ENCODE peak calls at places on chromosomes 1 and 21, in five cellular contexts. E is GM23338, F is hepatocyte, Y is HCT116, W is OCI-LY7. R is an unnamed sample.

GRCh38 chr1:161962094-161962887 is 61.4 kb downstream of the OLFML2B start:
- DNase-seq in E (no peak), F (no peak), Y (peak; percentile 7), W (no peak), R (no peak)

GRCh38 chr1:100539836-100540536 is 2.0 kb downstream of the GPR88 start:
- DNase-seq in E (peak; percentile 66), F (peak; percentile 24), Y (no peak), W (no peak), R (peak; percentile 67)

GRCh38 chr1:231724876-231725647 is 98.5 kb downstream of the DISC1 start:
- DNase-seq in E (peak; percentile 89), F (peak; percentile 50), Y (peak; percentile 76), W (peak; percentile 60), R (peak; percentile 66)

GRCh38 chr1:2777428-2778219 is 23.9 kb downstream of the TTC34 start:
- DNase-seq in E (no peak), F (no peak), Y (no peak), W (no peak), R (no peak)

GRCh38 chr1:40836283-40836682 is 25.9 kb downstream of the CITED4 start:
- DNase-seq in E (no peak), F (no peak), Y (no peak), W (no peak), R (no peak)

GRCh38 chr1:94038511-94038910 is 82.4 kb downstream of the ABCA4 start:
- DNase-seq in E (no peak), F (no peak), Y (no peak), W (no peak), R (peak; percentile 32)

GRCh38 chr1:202858789-202859414 is 30.0 kb downstream of the RABIF start:
- DNase-seq in E (no peak), F (no peak), Y (no peak), W (no peak), R (no peak)

GRCh38 chr1:248196965-248197364 is at the start of gene OR2M3:
- DNase-seq in E (no peak), F (no peak), Y (no peak), W (no peak), R (no peak)

GRCh38 chr1:162302660-162303344 is 73.9 kb downstream of the SPATA46 start:
- DNase-seq in E (no peak), F (no peak), Y (no peak), W (no peak), R (no peak)

GRCh38 chr21:38596264-38597042 is 98.2 kb upstream of the ERG start:
- DNase-seq in E (no peak), F (peak; percentile 48), Y (no peak), W (no peak), R (no peak)

GRCh38 chr1:170840371-170840770 is 95.0 kb upstream of the MROH9 start:
- DNase-seq in E (no peak), F (no peak), Y (no peak), W (no peak), R (no peak)

GRCh38 chr1:160519542-160520435 is 3.3 kb downstream of the SLAMF6 start:
- DNase-seq in E (peak; percentile 28), F (peak; percentile 16), Y (no peak), W (peak; percentile 83), R (no peak)

GRCh38 chr1:43835141-43836021 is 98.2 kb upstream of the ARTN start:
- DNase-seq in E (peak; percentile 38), F (no peak), Y (peak; percentile 68), W (peak; percentile 57), R (no peak)

GRCh38 chr1:116807871-116808450 is 53.7 kb downstream of the CD2 start:
- DNase-seq in E (no peak), F (no peak), Y (no peak), W (no peak), R (no peak)
- H3K27ac ChIP-seq in E (no peak overlapping the region), F (no peak overlapping the region), Y (no peak overlapping the region), W (no peak overlapping the region), R (no peak overlapping the region)

DNA sequence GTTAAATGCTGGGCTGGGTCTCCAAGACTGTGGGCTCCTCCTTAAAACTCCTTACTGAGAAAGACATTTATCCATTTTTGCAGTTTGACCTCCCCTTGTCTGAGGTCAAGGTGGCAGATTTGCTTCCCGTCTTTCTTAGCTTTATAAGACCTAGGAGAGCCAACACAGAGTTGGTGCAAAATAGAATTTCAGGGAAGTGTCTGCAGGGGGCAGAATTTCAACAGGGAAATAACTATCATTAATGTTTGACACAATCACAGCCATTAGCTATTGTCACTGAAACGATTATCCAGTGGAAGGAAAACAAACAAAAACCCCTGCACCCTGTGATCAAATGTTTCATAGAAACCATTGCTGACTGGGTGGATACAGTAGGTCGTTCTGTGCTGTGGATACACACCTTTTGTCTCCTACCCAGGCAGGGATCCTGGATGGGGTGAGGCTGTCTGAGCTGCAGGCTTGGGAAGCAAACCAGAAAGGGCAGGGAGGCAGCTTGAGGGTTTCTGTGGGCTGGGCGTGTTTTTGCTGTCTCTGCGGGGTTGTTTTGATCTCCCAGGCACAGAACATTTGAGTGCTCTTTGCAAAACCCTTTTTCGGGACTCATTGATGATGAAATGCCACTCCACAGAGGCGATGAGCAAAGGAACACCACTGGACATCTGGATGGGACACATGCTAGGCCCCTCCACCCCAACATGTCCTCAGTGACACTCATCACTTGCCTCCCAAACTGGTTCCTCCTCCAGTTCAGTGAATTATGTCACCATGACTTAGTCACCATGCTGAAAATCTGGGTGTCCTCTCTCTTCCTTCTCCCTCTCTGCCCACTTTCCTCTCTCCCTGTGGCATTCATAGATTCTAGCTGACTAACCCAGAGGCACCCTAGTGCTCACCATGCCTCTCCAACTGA is 94.2 kb upstream of the SERBP1 start:
- DNase-seq in E (peak; percentile 45), F (no peak), Y (peak; percentile 10), W (no peak), R (no peak)
- TF ChIP-seq CTCF in E (peak; percentile 50), F (peak; percentile 21), Y (peak; percentile 36), W (peak; percentile 66), R (peak; percentile 55)

DNA sequence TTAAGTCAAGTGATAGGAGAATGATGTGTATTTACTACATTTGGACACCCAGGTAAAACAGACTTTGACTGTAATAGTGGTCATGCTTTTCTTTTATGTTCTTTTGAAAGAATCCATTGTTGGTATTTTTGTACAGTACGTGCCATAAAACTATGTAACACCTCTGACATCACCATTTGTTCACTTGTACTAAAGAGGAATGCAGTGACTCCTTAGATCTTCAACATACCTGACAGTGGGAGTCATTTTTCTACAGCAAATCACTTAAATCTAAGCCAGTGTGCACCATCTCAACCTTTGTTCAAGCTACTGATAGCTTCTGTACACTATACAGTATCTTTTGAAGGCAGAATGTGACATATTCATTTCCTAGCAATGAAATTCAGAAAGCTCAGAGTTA is 6.3 kb upstream of the PLD5 start:
- DNase-seq in E (no peak), F (peak; percentile 39), Y (no peak), W (no peak), R (no peak)
- TF ChIP-seq EZH2phosphoT487 in E (no peak), F (no peak), Y (no peak), W (no peak), R (no peak)

GRCh38 chr1:218666263-218666662 is 321.1 kb downstream of the TGFB2 start:
- DNase-seq in E (no peak), F (no peak), Y (no peak), W (no peak), R (no peak)
- H3K27ac ChIP-seq in E (no peak overlapping the region), F (peak overlapping the region; percentile 28), Y (peak overlapping the region; percentile 71), W (no peak overlapping the region), R (no peak overlapping the region)

DNA sequence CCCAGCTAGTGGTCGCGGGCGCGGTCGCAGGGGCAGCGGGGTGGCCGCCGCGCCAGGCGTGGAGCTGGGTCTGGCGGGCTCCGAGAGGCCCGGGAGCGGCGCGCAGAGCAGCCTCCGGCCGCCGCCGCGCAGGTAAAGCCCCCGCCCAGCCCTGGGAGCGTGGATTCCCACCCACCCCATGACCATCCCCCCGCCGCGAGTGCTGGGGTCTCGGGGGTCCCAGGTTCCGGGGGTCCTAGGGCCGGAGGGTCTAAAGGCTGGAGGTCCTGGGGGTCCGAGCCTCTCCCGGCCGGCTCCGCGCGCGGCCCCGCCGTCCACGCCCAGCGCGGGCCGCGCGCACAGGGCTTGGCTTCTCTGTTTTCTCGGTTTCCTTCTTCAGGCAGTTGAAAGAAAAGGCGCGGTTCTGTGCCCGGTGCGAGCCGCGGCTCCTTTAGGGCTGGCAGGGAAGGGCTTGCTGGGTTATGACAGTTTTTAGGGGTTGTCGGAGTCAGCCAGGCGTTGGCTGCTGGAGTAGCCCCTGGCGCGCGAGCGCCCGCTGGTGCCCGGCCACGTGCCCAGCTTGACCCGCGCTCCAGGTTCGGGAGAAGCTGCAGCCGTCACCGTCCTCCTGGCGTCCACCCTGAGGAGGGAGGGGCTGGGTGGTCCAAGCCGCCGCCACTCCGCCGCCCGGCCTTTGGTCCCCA is 355 bp downstream of the LRRC3 start:
- DNase-seq in E (peak; percentile 54), F (peak; percentile 69), Y (no peak), W (no peak), R (peak; percentile 67)
- TF ChIP-seq CTCF in E (peak; percentile 46), F (peak; percentile 37), Y (no peak), W (no peak), R (peak; percentile 46)

DNA sequence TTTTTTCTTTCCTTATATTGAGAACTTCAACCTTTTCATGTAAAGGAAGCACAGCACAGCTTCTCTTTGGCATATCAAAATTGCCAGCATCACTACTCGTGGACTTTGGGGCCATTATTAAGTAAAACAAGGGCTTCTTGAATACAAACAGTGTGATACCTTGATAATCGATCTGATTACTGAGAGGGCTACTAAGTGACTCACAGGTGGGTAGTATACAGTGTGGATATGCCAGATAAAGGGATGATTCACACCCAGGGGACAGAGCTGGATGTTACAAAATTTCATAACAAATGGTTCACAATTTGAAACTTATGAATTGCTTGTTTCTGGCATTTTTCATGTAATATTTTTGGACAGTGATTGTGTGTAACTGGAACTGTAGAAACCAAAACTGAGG is 15.4 kb downstream of the HDAC1 start:
- DNase-seq in E (no peak), F (no peak), Y (no peak), W (no peak), R (no peak)
- TF ChIP-seq EZH2phosphoT487 in E (no peak), F (no peak), Y (no peak), W (no peak), R (no peak)

GRCh38 chr1:156706647-156707008 is 1.2 kb upstream of the CRABP2 start:
- DNase-seq in E (peak; percentile 81), F (peak; percentile 87), Y (no peak), W (no peak), R (peak; percentile 90)

GRCh38 chr1:156705918-156706646 is 699 bp upstream of the CRABP2 start:
- DNase-seq in E (peak; percentile 96), F (peak; percentile 90), Y (no peak), W (peak; percentile 55), R (peak; percentile 94)

GRCh38 chr1:156704930-156705320 is 458 bp downstream of the CRABP2 start:
- DNase-seq in E (peak; percentile 67), F (peak; percentile 84), Y (no peak), W (no peak), R (peak; percentile 59)

GRCh38 chr1:156704166-156704711 is 1.1 kb downstream of the CRABP2 start:
- DNase-seq in E (no peak), F (no peak), Y (no peak), W (no peak), R (peak; percentile 55)

GRCh38 chr1:156705321-156705917 is at the start of gene CRABP2:
- DNase-seq in E (peak; percentile 72), F (peak; percentile 77), Y (no peak), W (no peak), R (peak; percentile 83)
- H3K27ac ChIP-seq in E (peak within 1 kb of the TSS; percentile 98), F (peak within 1 kb of the TSS; percentile 97), Y (peak within 1 kb of the TSS; percentile 89), W (no peak within 1 kb of the TSS), R (peak within 1 kb of the TSS; percentile 91)

GRCh38 chr1:178738780-178739179 is 13.7 kb downstream of the RALGPS2 start:
- DNase-seq in E (no peak), F (no peak), Y (no peak), W (no peak), R (no peak)

GRCh38 chr1:178739285-178740045 is 14.4 kb downstream of the RALGPS2 start:
- DNase-seq in E (no peak), F (no peak), Y (no peak), W (no peak), R (no peak)

GRCh38 chr1:178733972-178734371 is 8.9 kb downstream of the RALGPS2 start:
- DNase-seq in E (peak; percentile 47), F (no peak), Y (no peak), W (no peak), R (no peak)
- TF ChIP-seq CTCF in E (no peak), F (no peak), Y (no peak), W (peak; percentile 57), R (peak; percentile 36)

R was measured in neural progenitor cell.